ENCODE peak calls at places on chromosomes 3 and 15, in nine cellular contexts. B is BE2C, T is colonic mucosa, J is HL-60, A is GM23338, D is tibial artery, O is brain microvascular endothelial cell, W is BJ, N is psoas muscle. K is an unnamed sample.

GRCh38 chr3:36695113-36695768 is 69.1 kb downstream of the DCLK3 start:
- DNase-seq in W (no peak), J (no peak), T (no peak), N (no peak), A (no peak), B (no peak), D (no peak), O (no peak), K (no peak)

GRCh38 chr3:196735751-196736150 is 3.9 kb upstream of the PAK2 start:
- DNase-seq in J (no peak), T (no peak), N (no peak), D (no peak), O (no peak), W (no peak), A (no peak), B (no peak), K (peak)

GRCh38 chr3:189937302-189938255 is 183.1 kb downstream of the P3H2 start:
- DNase-seq in O (peak), B (no peak), D (no peak), A (no peak), N (no peak), W (peak), J (no peak), T (no peak), K (peak)

GRCh38 chr3:186217820-186218164 is 108.9 kb upstream of the ETV5 start:
- DNase-seq in J (no peak), T (no peak), N (no peak), O (no peak), D (no peak), W (no peak), A (no peak), B (no peak), K (no peak)

GRCh38 chr3:196344663-196345062 is 6.5 kb upstream of the TM4SF19 start:
- DNase-seq in B (no peak), W (no peak), A (no peak), O (no peak), T (no peak), D (no peak), J (peak), N (no peak), K (no peak)

GRCh38 chr3:188153498-188153948 is 434 bp upstream of the LPP start:
- DNase-seq in T (peak), B (peak), J (peak), W (peak), D (peak), O (peak), A (peak), N (peak), K (peak)

GRCh38 chr3:174439621-174440349 is 419.3 kb upstream of the NAALADL2 start:
- DNase-seq in T (peak), B (no peak), W (peak), N (peak), J (peak), D (peak), A (peak), O (peak), K (peak)

GRCh38 chr3:113104746-113105479 is 106.4 kb upstream of the BOC start:
- DNase-seq in A (peak), J (no peak), T (no peak), D (no peak), W (no peak), B (no peak), N (peak), O (no peak), K (no peak)

GRCh38 chr3:71063768-71064287 is 519.7 kb downstream of the FOXP1 start:
- DNase-seq in B (no peak), D (no peak), W (no peak), A (peak), J (peak), T (peak), O (peak), N (no peak), K (peak)

GRCh38 chr3:4021162-4021561 is 221.9 kb downstream of the LRRN1 start:
- DNase-seq in N (no peak), J (no peak), O (no peak), T (no peak), A (peak), D (no peak), W (no peak), B (no peak), K (no peak)

GRCh38 chr15:87368511-87368910 is 888.0 kb downstream of the NTRK3 start:
- DNase-seq in W (no peak), O (no peak), T (no peak), A (no peak), J (no peak), D (no peak), B (no peak), N (no peak), K (no peak)

GRCh38 chr3:77407454-77407853 is 367.6 kb downstream of the ROBO2 start:
- DNase-seq in N (no peak), T (no peak), D (no peak), A (no peak), B (no peak), W (no peak), O (no peak), J (no peak), K (no peak)

GRCh38 chr15:48370460-48370859 is 39.2 kb downstream of the DUT start:
- DNase-seq in W (peak), J (no peak), D (no peak), O (peak), B (no peak), A (no peak), N (no peak), T (no peak), K (peak)

DNA sequence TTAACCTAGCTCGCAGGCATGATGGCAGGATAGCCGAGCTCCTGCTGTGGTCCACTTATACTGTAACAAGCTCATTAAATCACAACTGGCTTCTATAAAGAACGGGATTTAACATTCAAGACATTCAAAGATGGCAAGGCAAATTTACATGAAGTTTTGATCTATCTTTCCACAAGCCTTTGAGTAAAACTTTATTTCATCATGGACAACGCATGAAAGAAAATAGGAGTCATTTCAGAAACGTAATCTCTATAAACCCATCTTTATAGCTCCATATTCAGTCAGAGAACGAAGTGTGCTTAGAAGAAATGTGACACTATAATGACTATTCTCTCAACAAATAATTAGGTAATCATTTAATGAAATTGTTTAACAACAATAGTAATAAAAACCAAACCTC is 1.4 kb downstream of the RPN1 start:
- DNase-seq in B (no peak), O (no peak), W (no peak), A (no peak), D (no peak), J (no peak), N (no peak), T (no peak), K (no peak)
- H3K4me3 ChIP-seq in B (peak), O (peak), W (peak), A (peak), D (peak), J (peak), N (peak), T (peak), K (peak)

GRCh38 chr15:26126070-26126469 is 262.9 kb upstream of the ATP10A start:
- DNase-seq in D (no peak), B (no peak), W (no peak), T (no peak), O (no peak), N (no peak), J (no peak), A (no peak), K (no peak)
- TF ChIP-seq CTCF in D (no peak), B (no peak), W (no peak), T (no peak), O (no peak), N (no peak), J (no peak), A (no peak), K (no peak)

GRCh38 chr15:72229947-72230196 is 1.1 kb downstream of the PKM start:
- DNase-seq in A (no peak), T (peak), J (no peak), B (no peak), W (no peak), D (no peak), N (no peak), O (no peak), K (no peak)

GRCh38 chr15:72227720-72228119 is 3.3 kb downstream of the PKM start:
- DNase-seq in A (no peak), D (no peak), J (peak), W (no peak), O (no peak), T (no peak), N (no peak), B (no peak), K (no peak)

GRCh38 chr15:72229076-72229946 is 1.7 kb downstream of the PKM start:
- DNase-seq in J (peak), W (no peak), A (peak), N (no peak), D (no peak), T (no peak), O (no peak), B (peak), K (peak)

GRCh38 chr15:72230197-72231065 is 559 bp downstream of the PKM start:
- DNase-seq in W (peak), J (peak), N (peak), B (peak), A (peak), O (peak), T (peak), D (peak), K (peak)

GRCh38 chr15:72227192-72227586 is 3.8 kb downstream of the PKM start:
- DNase-seq in B (no peak), D (no peak), T (peak), J (peak), W (no peak), O (peak), A (no peak), N (peak), K (peak)
- H3K4me3 ChIP-seq in B (peak), D (peak), T (peak), J (peak), W (no peak), O (peak), A (peak), N (peak), K (peak)

GRCh38 chr3:52014613-52015012 is 18.9 kb upstream of the RPL29 start:
- DNase-seq in O (no peak), A (peak), W (no peak), D (no peak), J (no peak), B (peak), N (peak), T (no peak), K (no peak)
- TF ChIP-seq CTCF in O (peak), A (peak), W (peak), D (peak), J (no peak), B (peak), N (no peak), T (no peak), K (peak)

GRCh38 chr15:42499888-42500609 is 4.6 kb downstream of the SNAP23 start:
- DNase-seq in J (no peak), N (peak), D (no peak), B (peak), T (no peak), A (peak), O (peak), W (no peak), K (no peak)

GRCh38 chr15:42504631-42505030 is 9.2 kb downstream of the SNAP23 start:
- DNase-seq in A (no peak), D (no peak), B (no peak), W (no peak), J (no peak), O (no peak), N (no peak), T (no peak), K (no peak)

GRCh38 chr15:42507514-42507913 is 12.1 kb downstream of the SNAP23 start:
- DNase-seq in A (no peak), T (no peak), B (no peak), O (no peak), D (no peak), W (no peak), J (no peak), N (no peak), K (no peak)

GRCh38 chr15:42502472-42502871 is 7.0 kb downstream of the SNAP23 start:
- DNase-seq in D (no peak), B (no peak), T (no peak), J (no peak), W (no peak), N (no peak), A (no peak), O (no peak), K (no peak)

GRCh38 chr15:42503822-42504221 is 8.4 kb downstream of the SNAP23 start:
- DNase-seq in T (no peak), W (no peak), N (no peak), B (no peak), D (no peak), A (no peak), O (no peak), J (no peak), K (no peak)
- H3K4me3 ChIP-seq in T (no peak), W (no peak), N (no peak), B (no peak), D (no peak), A (no peak), O (no peak), J (no peak), K (no peak)

GRCh38 chr3:178181784-178182183 is 354.5 kb upstream of the KCNMB2 start:
- DNase-seq in J (no peak), B (peak), W (no peak), N (no peak), O (no peak), A (no peak), D (no peak), T (no peak), K (no peak)

GRCh38 chr3:178181085-178181484 is 355.2 kb upstream of the KCNMB2 start:
- DNase-seq in N (no peak), J (no peak), O (no peak), A (no peak), B (no peak), D (no peak), T (no peak), W (no peak), K (no peak)

GRCh38 chr3:178186666-178187065 is 349.6 kb upstream of the KCNMB2 start:
- DNase-seq in O (no peak), B (no peak), T (no peak), A (no peak), D (no peak), W (no peak), N (no peak), J (no peak), K (no peak)

DNA sequence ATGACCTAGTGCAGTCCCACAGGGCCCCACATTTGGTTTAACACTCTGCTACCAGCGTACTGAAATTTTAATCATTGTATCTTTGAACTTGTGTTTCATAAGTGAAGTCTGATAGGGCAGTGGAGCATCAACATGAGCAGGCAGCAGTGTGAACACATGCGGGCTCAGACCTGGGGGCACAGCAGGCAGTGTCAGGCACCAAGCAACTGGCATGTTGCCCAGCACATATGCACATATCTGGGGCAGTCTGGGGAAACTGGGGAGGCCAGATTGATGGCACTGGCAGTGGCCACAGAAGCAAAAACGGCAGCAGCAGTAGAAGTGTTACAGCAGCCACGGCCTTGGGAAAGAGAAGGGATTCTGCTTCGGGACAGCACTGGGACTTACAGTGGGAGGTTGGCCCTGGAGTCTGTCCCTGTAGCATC is 353.9 kb upstream of the KCNMB2 start:
- DNase-seq in B (peak), A (no peak), N (no peak), W (no peak), J (no peak), D (no peak), O (no peak), T (no peak), K (no peak)
- TF ChIP-seq CTCF in B (no peak), A (no peak), N (no peak), W (no peak), J (no peak), D (no peak), O (no peak), T (no peak), K (no peak)

DNA sequence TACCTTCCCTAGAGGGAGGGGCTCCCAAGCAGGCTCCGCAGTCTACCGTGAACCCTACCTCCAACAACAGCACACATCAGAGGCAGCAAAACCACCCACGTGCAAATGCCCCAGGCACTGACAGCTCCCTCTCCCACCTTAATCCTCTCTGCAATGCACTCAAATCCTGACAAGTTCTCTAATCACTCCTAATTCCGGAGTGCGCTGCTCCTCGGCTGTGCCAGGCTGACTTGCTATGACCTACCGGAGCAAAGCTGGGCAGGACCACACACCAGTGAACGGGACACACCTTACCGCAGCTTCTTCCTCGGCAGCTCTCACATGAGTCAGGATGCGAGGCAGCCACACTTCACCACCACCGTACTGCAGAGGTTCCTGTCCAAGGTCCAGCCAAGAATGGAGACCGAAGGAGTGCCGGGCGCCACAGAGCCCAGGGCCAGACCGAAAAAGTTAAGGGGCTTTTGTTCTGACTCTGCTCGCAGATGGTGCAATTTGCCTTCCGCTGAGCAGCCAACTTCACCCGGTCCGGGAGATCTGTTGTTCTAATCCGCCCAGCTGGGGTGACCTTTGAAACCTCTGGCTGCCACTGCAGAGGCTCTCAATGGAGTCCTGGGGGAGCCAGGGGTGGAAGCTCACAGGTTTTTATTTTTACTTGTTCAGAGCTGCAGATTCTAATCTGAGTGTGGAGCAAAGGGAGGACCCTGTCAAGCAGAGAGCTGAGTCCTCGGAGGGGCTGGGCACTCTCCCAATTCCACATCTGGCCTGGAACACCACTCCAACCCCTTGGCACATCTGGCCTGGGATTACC is 84.4 kb downstream of the MYLK start:
- DNase-seq in T (peak), J (no peak), D (no peak), N (peak), O (peak), W (no peak), A (no peak), B (no peak), K (peak)
- H3K4me3 ChIP-seq in T (peak), J (no peak), D (peak), N (no peak), O (peak), W (peak), A (no peak), B (no peak), K (peak)

K was measured in fibroblast of mammary gland.